ENCODE peak calls at places on chromosomes 12 and 14, in nine cellular contexts. One of them, this sample, is unnamed.

GRCh38 chr14:73209943-73210342 is 27.4 kb upstream of the PAPLN start:
- DNase-seq in tibial artery: no peak
- DNase-seq in fibroblast of pulmonary artery: peak; percentile 85
- DNase-seq in IMR-90: peak; percentile 67
- DNase-seq in colonic mucosa: no peak
- DNase-seq in MM.1S: no peak
- DNase-seq in B cell: no peak
- DNase-seq in Calu3: no peak
- DNase-seq in GM12865: no peak
- DNase-seq in this sample: peak; percentile 57

GRCh38 chr12:50732591-50732990 is 31.3 kb upstream of the ATF1 start:
- DNase-seq in MM.1S: no peak
- DNase-seq in GM12865: no peak
- DNase-seq in IMR-90: peak; percentile 97
- DNase-seq in fibroblast of pulmonary artery: peak; percentile 87
- DNase-seq in B cell: no peak
- DNase-seq in tibial artery: no peak
- DNase-seq in Calu3: no peak
- DNase-seq in colonic mucosa: no peak
- DNase-seq in this sample: peak; percentile 90

GRCh38 chr14:83706555-83706954 is 1823.4 kb upstream of the FLRT2 start:
- DNase-seq in IMR-90: peak; percentile 6
- DNase-seq in MM.1S: no peak
- DNase-seq in GM12865: no peak
- DNase-seq in tibial artery: no peak
- DNase-seq in Calu3: no peak
- DNase-seq in B cell: no peak
- DNase-seq in colonic mucosa: no peak
- DNase-seq in fibroblast of pulmonary artery: no peak
- DNase-seq in this sample: no peak

GRCh38 chr12:82659343-82660207 is 27.1 kb upstream of the TMTC2 start:
- DNase-seq in tibial artery: no peak
- DNase-seq in fibroblast of pulmonary artery: no peak
- DNase-seq in GM12865: no peak
- DNase-seq in Calu3: no peak
- DNase-seq in colonic mucosa: no peak
- DNase-seq in IMR-90: no peak
- DNase-seq in MM.1S: no peak
- DNase-seq in B cell: no peak
- DNase-seq in this sample: no peak

GRCh38 chr14:36684946-36685345 is 23.3 kb downstream of the PAX9 start:
- DNase-seq in IMR-90: no peak
- DNase-seq in colonic mucosa: no peak
- DNase-seq in B cell: no peak
- DNase-seq in MM.1S: no peak
- DNase-seq in fibroblast of pulmonary artery: no peak
- DNase-seq in GM12865: no peak
- DNase-seq in Calu3: no peak
- DNase-seq in tibial artery: no peak
- DNase-seq in this sample: no peak

GRCh38 chr12:9071518-9071917 is 44.2 kb downstream of the A2M start:
- DNase-seq in GM12865: no peak
- DNase-seq in Calu3: no peak
- DNase-seq in IMR-90: no peak
- DNase-seq in MM.1S: no peak
- DNase-seq in fibroblast of pulmonary artery: no peak
- DNase-seq in B cell: no peak
- DNase-seq in colonic mucosa: no peak
- DNase-seq in tibial artery: no peak
- DNase-seq in this sample: no peak

GRCh38 chr12:67220065-67220464 is 49.1 kb upstream of the CAND1 start:
- DNase-seq in IMR-90: no peak
- DNase-seq in Calu3: peak; percentile 40
- DNase-seq in tibial artery: no peak
- DNase-seq in fibroblast of pulmonary artery: no peak
- DNase-seq in colonic mucosa: no peak
- DNase-seq in GM12865: peak; percentile 32
- DNase-seq in B cell: no peak
- DNase-seq in MM.1S: no peak
- DNase-seq in this sample: peak; percentile 65

GRCh38 chr12:2309647-2310046 is 256.9 kb downstream of the CACNA1C start:
- DNase-seq in B cell: no peak
- DNase-seq in fibroblast of pulmonary artery: no peak
- DNase-seq in GM12865: no peak
- DNase-seq in tibial artery: no peak
- DNase-seq in colonic mucosa: no peak
- DNase-seq in IMR-90: no peak
- DNase-seq in Calu3: no peak
- DNase-seq in MM.1S: no peak
- DNase-seq in this sample: no peak

GRCh38 chr12:125143491-125143890 is 78.3 kb downstream of the AACS start:
- DNase-seq in colonic mucosa: peak; percentile 53
- DNase-seq in IMR-90: peak; percentile 39
- DNase-seq in B cell: no peak
- DNase-seq in tibial artery: no peak
- DNase-seq in MM.1S: no peak
- DNase-seq in fibroblast of pulmonary artery: peak; percentile 69
- DNase-seq in GM12865: no peak
- DNase-seq in Calu3: no peak
- DNase-seq in this sample: no peak

GRCh38 chr12:113184900-113185179 is 438 bp downstream of the DDX54 start:
- DNase-seq in B cell: peak; percentile 84
- DNase-seq in fibroblast of pulmonary artery: peak; percentile 91
- DNase-seq in MM.1S: peak; percentile 80
- DNase-seq in tibial artery: peak; percentile 89
- DNase-seq in Calu3: peak; percentile 93
- DNase-seq in GM12865: peak; percentile 94
- DNase-seq in colonic mucosa: peak; percentile 92
- DNase-seq in IMR-90: peak; percentile 86
- DNase-seq in this sample: peak; percentile 91

GRCh38 chr12:98516184-98516873 is 939 bp downstream of the TMPO start:
- DNase-seq in fibroblast of pulmonary artery: peak; percentile 86
- DNase-seq in Calu3: peak; percentile 86
- DNase-seq in tibial artery: peak; percentile 63
- DNase-seq in B cell: peak; percentile 86
- DNase-seq in GM12865: peak; percentile 97
- DNase-seq in colonic mucosa: peak; percentile 86
- DNase-seq in IMR-90: peak; percentile 81
- DNase-seq in MM.1S: peak; percentile 98
- DNase-seq in this sample: peak; percentile 93

GRCh38 chr14:59283380-59283779 is 94.9 kb downstream of the DAAM1 start:
- DNase-seq in GM12865: no peak
- DNase-seq in colonic mucosa: no peak
- DNase-seq in fibroblast of pulmonary artery: peak; percentile 66
- DNase-seq in Calu3: peak; percentile 31
- DNase-seq in tibial artery: no peak
- DNase-seq in IMR-90: peak; percentile 51
- DNase-seq in B cell: no peak
- DNase-seq in MM.1S: no peak
- DNase-seq in this sample: peak; percentile 84

GRCh38 chr14:68404652-68405183 is 388.1 kb downstream of the ZFP36L1 start:
- DNase-seq in tibial artery: no peak
- DNase-seq in colonic mucosa: no peak
- DNase-seq in GM12865: peak; percentile 77
- DNase-seq in Calu3: no peak
- DNase-seq in B cell: no peak
- DNase-seq in IMR-90: peak; percentile 37
- DNase-seq in fibroblast of pulmonary artery: no peak
- DNase-seq in MM.1S: no peak
- DNase-seq in this sample: no peak

GRCh38 chr12:32669584-32669983 is 9.5 kb upstream of the DNM1L start:
- DNase-seq in MM.1S: no peak
- DNase-seq in GM12865: no peak
- DNase-seq in B cell: no peak
- DNase-seq in IMR-90: no peak
- DNase-seq in fibroblast of pulmonary artery: no peak
- DNase-seq in colonic mucosa: no peak
- DNase-seq in Calu3: no peak
- DNase-seq in tibial artery: no peak
- DNase-seq in this sample: no peak

GRCh38 chr14:85531141-85531593 is 1.2 kb downstream of the FLRT2 start:
- DNase-seq in tibial artery: no peak
- DNase-seq in Calu3: no peak
- DNase-seq in IMR-90: peak; percentile 58
- DNase-seq in colonic mucosa: peak; percentile 27
- DNase-seq in GM12865: no peak
- DNase-seq in MM.1S: no peak
- DNase-seq in fibroblast of pulmonary artery: peak; percentile 82
- DNase-seq in B cell: no peak
- DNase-seq in this sample: peak; percentile 85

GRCh38 chr14:80872645-80873044 is 68.9 kb downstream of the CEP128 start:
- DNase-seq in GM12865: no peak
- DNase-seq in fibroblast of pulmonary artery: no peak
- DNase-seq in IMR-90: peak; percentile 12
- DNase-seq in B cell: no peak
- DNase-seq in colonic mucosa: no peak
- DNase-seq in tibial artery: no peak
- DNase-seq in Calu3: no peak
- DNase-seq in MM.1S: no peak
- DNase-seq in this sample: no peak

DNA sequence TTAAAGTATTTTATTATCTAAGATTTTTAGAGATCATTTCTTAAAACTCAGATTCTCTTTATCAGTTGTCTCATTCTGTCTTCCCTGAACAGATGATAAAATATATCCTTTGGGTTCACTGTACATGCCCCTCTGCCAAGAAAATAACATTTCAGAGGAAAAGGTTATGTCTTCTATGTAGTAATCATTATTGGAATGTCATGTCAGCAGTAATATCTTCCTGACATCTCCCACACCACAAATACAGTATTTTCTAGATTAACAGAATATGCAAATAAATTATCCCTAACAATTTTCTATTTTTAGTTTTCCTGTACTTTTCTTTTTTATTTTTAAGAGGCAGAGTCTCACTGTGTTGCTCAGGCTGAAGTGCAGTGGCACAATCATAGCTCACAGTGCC is 26.0 kb downstream of the BTBD7 start:
- DNase-seq in colonic mucosa: no peak
- DNase-seq in fibroblast of pulmonary artery: no peak
- DNase-seq in Calu3: no peak
- DNase-seq in GM12865: no peak
- DNase-seq in MM.1S: no peak
- DNase-seq in tibial artery: no peak
- DNase-seq in IMR-90: no peak
- DNase-seq in B cell: no peak
- DNase-seq in this sample: no peak
- TF ChIP-seq CTCF in colonic mucosa: no peak
- TF ChIP-seq CTCF in fibroblast of pulmonary artery: no peak
- TF ChIP-seq CTCF in Calu3: no peak
- TF ChIP-seq CTCF in GM12865: no peak
- TF ChIP-seq CTCF in MM.1S: no peak
- TF ChIP-seq CTCF in tibial artery: no peak
- TF ChIP-seq CTCF in IMR-90: no peak
- TF ChIP-seq CTCF in B cell: no peak
- TF ChIP-seq CTCF in this sample: no peak

GRCh38 chr12:126704609-126705008 is 1562.4 kb upstream of the TMEM132C start:
- DNase-seq in GM12865: no peak
- DNase-seq in colonic mucosa: no peak
- DNase-seq in IMR-90: no peak
- DNase-seq in B cell: no peak
- DNase-seq in fibroblast of pulmonary artery: peak; percentile 1
- DNase-seq in MM.1S: no peak
- DNase-seq in Calu3: peak; percentile 11
- DNase-seq in tibial artery: no peak
- DNase-seq in this sample: peak; percentile 17
- TF ChIP-seq CTCF in GM12865: peak; percentile 8
- TF ChIP-seq CTCF in colonic mucosa: no peak
- TF ChIP-seq CTCF in IMR-90: no peak
- TF ChIP-seq CTCF in B cell: no peak
- TF ChIP-seq CTCF in fibroblast of pulmonary artery: peak; percentile 9
- TF ChIP-seq CTCF in MM.1S: peak; percentile 2
- TF ChIP-seq CTCF in Calu3: no peak
- TF ChIP-seq CTCF in tibial artery: no peak
- TF ChIP-seq CTCF in this sample: no peak

DNA sequence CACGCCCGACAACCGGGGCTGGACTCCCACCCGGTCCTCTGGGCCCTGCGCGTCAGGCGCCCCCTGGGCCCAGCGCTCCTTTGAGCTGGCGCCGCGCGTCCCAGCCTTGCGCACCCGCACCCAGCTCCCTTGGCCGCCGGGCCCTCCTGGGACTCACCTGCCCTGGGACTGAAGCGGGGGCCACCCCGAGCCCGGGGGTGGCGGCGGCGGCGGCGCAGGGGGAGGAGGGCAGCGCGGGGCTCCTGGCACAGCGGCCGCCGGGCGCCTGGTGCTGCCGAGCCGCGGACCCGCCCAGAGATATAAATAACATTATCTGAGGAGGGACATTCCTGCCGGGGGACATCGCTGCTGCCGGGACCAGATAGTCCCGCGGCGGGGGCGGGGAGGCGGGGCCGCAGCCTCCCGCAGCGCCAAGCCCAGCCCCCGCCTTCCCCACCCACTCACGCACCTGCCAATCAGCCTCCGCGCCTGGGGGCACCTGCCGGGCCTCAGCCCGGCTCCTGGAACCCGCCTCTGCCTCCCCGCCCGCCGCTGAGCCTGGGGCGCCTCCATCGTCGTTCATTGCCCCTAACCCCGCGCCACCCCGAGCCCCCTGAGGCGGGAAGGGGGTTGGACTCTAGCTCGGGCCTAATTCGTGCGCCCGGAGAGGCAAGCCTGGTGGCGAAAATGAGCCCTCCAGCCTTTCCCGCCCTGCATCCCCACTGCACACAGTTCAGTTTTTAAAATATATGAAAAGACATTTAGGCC is at the start of gene SPTB:
- DNase-seq in tibial artery: no peak
- DNase-seq in MM.1S: peak; percentile 58
- DNase-seq in colonic mucosa: peak; percentile 72
- DNase-seq in IMR-90: no peak
- DNase-seq in GM12865: peak; percentile 23
- DNase-seq in fibroblast of pulmonary artery: no peak
- DNase-seq in B cell: no peak
- DNase-seq in Calu3: peak; percentile 50
- DNase-seq in this sample: peak; percentile 15
- TF ChIP-seq CTCF in tibial artery: no peak
- TF ChIP-seq CTCF in MM.1S: no peak
- TF ChIP-seq CTCF in colonic mucosa: no peak
- TF ChIP-seq CTCF in IMR-90: no peak
- TF ChIP-seq CTCF in GM12865: no peak
- TF ChIP-seq CTCF in fibroblast of pulmonary artery: no peak
- TF ChIP-seq CTCF in B cell: no peak
- TF ChIP-seq CTCF in Calu3: no peak
- TF ChIP-seq CTCF in this sample: no peak

GRCh38 chr12:90275088-90275487 is 566.5 kb upstream of the ATP2B1 start:
- DNase-seq in fibroblast of pulmonary artery: no peak
- DNase-seq in colonic mucosa: no peak
- DNase-seq in Calu3: no peak
- DNase-seq in MM.1S: no peak
- DNase-seq in GM12865: no peak
- DNase-seq in tibial artery: no peak
- DNase-seq in B cell: no peak
- DNase-seq in IMR-90: no peak
- DNase-seq in this sample: no peak

GRCh38 chr12:90268574-90268973 is 559.9 kb upstream of the ATP2B1 start:
- DNase-seq in colonic mucosa: no peak
- DNase-seq in Calu3: no peak
- DNase-seq in MM.1S: no peak
- DNase-seq in fibroblast of pulmonary artery: no peak
- DNase-seq in B cell: no peak
- DNase-seq in IMR-90: no peak
- DNase-seq in tibial artery: no peak
- DNase-seq in GM12865: peak; percentile 29
- DNase-seq in this sample: no peak

GRCh38 chr12:90280033-90280432 is 571.4 kb upstream of the ATP2B1 start:
- DNase-seq in colonic mucosa: no peak
- DNase-seq in fibroblast of pulmonary artery: peak; percentile 46
- DNase-seq in GM12865: no peak
- DNase-seq in IMR-90: peak; percentile 62
- DNase-seq in tibial artery: no peak
- DNase-seq in MM.1S: no peak
- DNase-seq in Calu3: no peak
- DNase-seq in B cell: no peak
- DNase-seq in this sample: no peak

GRCh38 chr12:90274407-90274806 is 565.8 kb upstream of the ATP2B1 start:
- DNase-seq in colonic mucosa: no peak
- DNase-seq in GM12865: no peak
- DNase-seq in IMR-90: no peak
- DNase-seq in Calu3: no peak
- DNase-seq in MM.1S: no peak
- DNase-seq in tibial artery: no peak
- DNase-seq in fibroblast of pulmonary artery: no peak
- DNase-seq in B cell: no peak
- DNase-seq in this sample: no peak
- TF ChIP-seq CTCF in colonic mucosa: no peak
- TF ChIP-seq CTCF in GM12865: no peak
- TF ChIP-seq CTCF in IMR-90: no peak
- TF ChIP-seq CTCF in Calu3: no peak
- TF ChIP-seq CTCF in MM.1S: no peak
- TF ChIP-seq CTCF in tibial artery: no peak
- TF ChIP-seq CTCF in fibroblast of pulmonary artery: no peak
- TF ChIP-seq CTCF in B cell: no peak
- TF ChIP-seq CTCF in this sample: no peak

This sample was measured in MCF 10A.